ENCODE peak calls at places on chromosomes 13 and 19, in eight cellular contexts. W, B, I, Q, Z, L, M and E are unnamed samples.

GRCh38 chr13:26872444-26873173 is 112.0 kb upstream of the GPR12 start:
- DNase-seq in M (peak), Q (no peak), W (no peak), L (no peak), I (peak), Z (peak), B (peak), E (peak)

GRCh38 chr19:2270157-2270571 is 11.8 kb downstream of the PEAK3 start:
- DNase-seq in Z (no peak), L (peak), Q (no peak), I (no peak), W (no peak), M (no peak), B (no peak), E (peak)

GRCh38 chr13:36377822-36378480 is 31.8 kb upstream of the SPART start:
- DNase-seq in M (no peak), Q (peak), W (no peak), Z (no peak), B (no peak), I (no peak), L (no peak), E (no peak)

GRCh38 chr13:40648040-40648439 is 18.4 kb downstream of the FOXO1 start:
- DNase-seq in I (no peak), W (no peak), L (no peak), Z (no peak), B (no peak), M (no peak), Q (no peak), E (no peak)

GRCh38 chr19:2103308-2103707 is 6.6 kb downstream of the IZUMO4 start:
- DNase-seq in B (no peak), M (no peak), L (no peak), Z (no peak), I (no peak), Q (no peak), W (no peak), E (no peak)

GRCh38 chr13:65488606-65489005 is 1741.5 kb downstream of the PCDH9 start:
- DNase-seq in L (no peak), W (no peak), M (no peak), Z (no peak), B (no peak), Q (no peak), I (no peak), E (no peak)

GRCh38 chr13:30587231-30587630 is 30.5 kb upstream of the USPL1 start:
- DNase-seq in Q (no peak), W (no peak), Z (no peak), I (no peak), B (no peak), M (no peak), L (no peak), E (no peak)

GRCh38 chr19:16062789-16063188 is 13.5 kb upstream of the TPM4 start:
- DNase-seq in L (peak), Q (no peak), I (peak), Z (peak), M (peak), B (peak), W (no peak), E (peak)

GRCh38 chr19:3234800-3235199 is 10.3 kb downstream of the CELF5 start:
- DNase-seq in M (no peak), W (no peak), L (no peak), Q (no peak), Z (peak), B (peak), I (no peak), E (no peak)

GRCh38 chr19:55552206-55552605 is 6.9 kb upstream of the SBK3 start:
- DNase-seq in B (no peak), M (peak), I (no peak), L (no peak), W (no peak), Q (no peak), Z (no peak), E (no peak)

GRCh38 chr13:44667950-44668349 is 91.8 kb upstream of the TSC22D1 start:
- DNase-seq in B (no peak), Z (no peak), I (no peak), Q (peak), W (no peak), M (peak), L (no peak), E (no peak)

GRCh38 chr13:43153436-43154082 is 130.2 kb downstream of the DNAJC15 start:
- DNase-seq in B (peak), Z (no peak), L (no peak), I (no peak), M (peak), Q (peak), W (no peak), E (no peak)

GRCh38 chr13:94997126-94997525 is 284.8 kb upstream of the SOX21 start:
- DNase-seq in Z (no peak), Q (no peak), M (no peak), I (no peak), L (no peak), W (no peak), B (no peak), E (no peak)

GRCh38 chr13:25059943-25060342 is 36.0 kb upstream of the PABPC3 start:
- DNase-seq in L (no peak), B (no peak), M (no peak), I (no peak), Q (no peak), Z (no peak), W (no peak), E (no peak)

GRCh38 chr13:77397636-77398035 is 70.7 kb upstream of the MYCBP2 start:
- DNase-seq in W (no peak), I (no peak), M (no peak), Z (no peak), Q (peak), L (no peak), B (no peak), E (no peak)